ENCODE peak calls at places on chromosome 11, in four cellular contexts. M is A549, X is K562, A is HepG2. L is an unnamed sample.

GRCh38 chr11:43788394-43788793 is 92.2 kb upstream of the ALKBH3 start:
- DNase-seq in X (no peak), A (no peak), M (no peak), L (no peak)

GRCh38 chr11:112852141-112852853 is 108.9 kb upstream of the NCAM1 start:
- DNase-seq in A (no peak), X (no peak), M (no peak), L (no peak)

GRCh38 chr11:2750601-2751522 is 51.1 kb upstream of the KCNQ1OT1 start:
- DNase-seq in A (no peak), M (no peak), X (no peak), L (no peak)

GRCh38 chr11:132605794-132606570 is 926.3 kb downstream of the OPCML start:
- DNase-seq in M (no peak), A (no peak), X (no peak), L (no peak)

GRCh38 chr11:79078999-79079398 is 361.8 kb downstream of the TENM4 start:
- DNase-seq in X (no peak), M (no peak), A (no peak), L (no peak)

GRCh38 chr11:28738549-28738948 is 630.4 kb downstream of the METTL15 start:
- DNase-seq in M (no peak), A (no peak), X (no peak), L (no peak)

GRCh38 chr11:69409812-69410645 is 71.4 kb upstream of the LINC01488 start:
- DNase-seq in A (no peak), X (peak), M (no peak), L (no peak)

GRCh38 chr11:35260342-35260985 is 121.5 kb downstream of the CD44 start:
- DNase-seq in M (peak), A (no peak), X (no peak), L (no peak)

GRCh38 chr11:64437426-64437825 is 78.5 kb downstream of the RPS6KA4 start:
- DNase-seq in X (no peak), M (no peak), A (no peak), L (no peak)

GRCh38 chr11:40134820-40135219 is 1324.6 kb downstream of the LRRC4C start:
- DNase-seq in M (no peak), A (no peak), X (no peak), L (no peak)

GRCh38 chr11:94647926-94648325 is 80.8 kb downstream of the PIWIL4 start:
- DNase-seq in A (no peak), M (no peak), X (no peak), L (no peak)

GRCh38 chr11:69211540-69212120 is 55.9 kb downstream of the SMIM38 start:
- DNase-seq in A (no peak), M (no peak), X (no peak), L (no peak)

GRCh38 chr11:86162257-86162656 is 82.3 kb upstream of the EED start:
- DNase-seq in A (no peak), M (peak), X (peak), L (no peak)

GRCh38 chr11:22903782-22904181 is 43.5 kb upstream of the CCDC179 start:
- DNase-seq in X (no peak), A (no peak), M (no peak), L (no peak)

GRCh38 chr11:19742595-19743292 is 30.1 kb downstream of the NAV2 start:
- DNase-seq in X (peak), M (peak), A (peak), L (no peak)

GRCh38 chr11:112881461-112881860 is 79.8 kb upstream of the NCAM1 start:
- DNase-seq in A (no peak), X (peak), M (peak), L (no peak)

GRCh38 chr11:111764621-111765020 is 1.6 kb downstream of the PPP2R1B start:
- DNase-seq in M (no peak), X (no peak), A (no peak), L (no peak)

GRCh38 chr11:78698612-78699011 is 123.9 kb upstream of the NARS2 start:
- DNase-seq in X (no peak), A (no peak), M (no peak), L (no peak)

GRCh38 chr11:76798202-76798581 is 15.0 kb downstream of the TSKU start:
- DNase-seq in X (no peak), M (no peak), A (no peak), L (no peak)

GRCh38 chr11:4467811-4468606 is 14.4 kb upstream of the OR52K1 start:
- DNase-seq in X (no peak), M (no peak), A (no peak), L (no peak)

GRCh38 chr11:9601041-9601875 is 27.8 kb downstream of the WEE1 start:
- DNase-seq in A (no peak), M (no peak), X (no peak), L (peak)

GRCh38 chr11:35133656-35134055 is 5.3 kb upstream of the CD44 start:
- DNase-seq in X (no peak), A (no peak), M (no peak), L (no peak)

GRCh38 chr11:34165786-34166557 is 60.5 kb downstream of the NAT10 start:
- DNase-seq in M (no peak), X (peak), A (no peak), L (no peak)

GRCh38 chr11:2807276-2807681 is 78.3 kb downstream of the CDKN1C start:
- DNase-seq in A (peak), X (no peak), M (no peak), L (no peak)

GRCh38 chr11:75591371-75591770 is 29.3 kb downstream of the SERPINH1 start:
- DNase-seq in A (no peak), M (no peak), X (no peak), L (no peak)
- TF ChIP-seq CHD4 in A (no peak), M (no peak), X (no peak), L (no peak)

DNA sequence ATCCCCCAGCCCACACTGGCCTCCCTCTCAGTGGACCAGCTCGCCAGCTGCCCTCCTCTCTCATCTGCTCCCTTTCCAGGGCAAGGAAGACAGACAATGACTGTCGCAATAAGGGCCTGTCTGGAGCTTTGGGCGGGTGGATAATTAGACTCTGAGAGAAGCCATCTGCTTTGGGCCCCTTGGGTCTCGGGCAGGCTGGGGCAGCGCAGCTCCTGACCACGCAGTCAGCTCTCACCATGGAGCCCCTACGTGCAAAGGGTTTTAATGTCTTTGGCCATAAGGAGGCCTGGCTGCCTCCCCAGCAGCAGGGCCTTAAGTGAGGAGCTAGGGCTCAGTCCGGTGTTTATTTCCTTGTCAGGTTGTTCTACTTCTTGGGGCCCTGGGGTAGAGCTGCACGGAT is 153.9 kb downstream of the CHST1 start:
- DNase-seq in A (no peak), X (no peak), M (no peak), L (no peak)
- TF ChIP-seq CHD4 in A (no peak), X (no peak), M (no peak), L (no peak)

DNA sequence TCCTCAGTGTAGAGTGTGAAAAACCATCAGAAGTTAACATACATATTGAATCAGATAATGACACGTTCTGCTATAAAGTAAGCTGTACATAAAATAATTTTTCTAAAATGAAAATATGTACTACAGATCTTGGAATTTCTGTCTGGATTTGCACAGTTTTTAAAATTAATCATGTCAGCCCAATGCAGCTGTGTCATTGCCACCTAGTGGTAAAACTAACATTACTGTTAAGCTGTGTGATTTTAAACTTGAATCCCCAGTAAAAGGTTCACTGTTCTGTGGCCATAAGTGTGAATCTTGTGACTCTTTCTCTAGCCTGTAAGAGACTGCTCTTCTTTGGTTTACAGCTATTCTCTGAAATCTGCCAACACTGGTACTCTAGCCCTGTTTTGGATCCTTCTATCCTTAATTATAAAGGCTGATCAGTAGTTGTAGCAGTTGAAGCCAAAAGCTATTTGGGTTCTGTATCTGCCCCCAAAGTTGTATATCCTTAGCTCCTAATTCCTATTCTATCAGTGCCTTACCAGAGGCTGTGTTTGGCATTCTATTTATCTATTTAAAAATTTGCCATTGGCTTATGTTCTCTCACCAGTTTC is 4.0 kb downstream of the JRKL start:
- DNase-seq in A (peak), X (peak), M (peak), L (peak)
- TF ChIP-seq CHD4 in A (no peak), X (no peak), M (no peak), L (no peak)

GRCh38 chr11:103528046-103528445 is 418.8 kb downstream of the DYNC2H1 start:
- DNase-seq in M (no peak), A (no peak), X (no peak), L (no peak)
- TF ChIP-seq CHD4 in M (no peak), A (no peak), X (no peak), L (no peak)

L was measured in GM12878.